ENCODE peak calls at places on chromosome 17, in six cellular contexts. D, Q, N, F, A and K are unnamed samples.

GRCh38 chr17:63365366-63366237 is 80.5 kb downstream of the CYB561 start:
- DNase-seq in F (no peak), N (peak), Q (no peak), A (peak), D (no peak), K (no peak)

GRCh38 chr17:42898147-42898807 is 2.3 kb upstream of the G6PC1 start:
- DNase-seq in F (no peak), N (no peak), D (no peak), A (no peak), Q (no peak), K (no peak)

GRCh38 chr17:79388556-79389295 is 222.1 kb downstream of the RBFOX3 start:
- DNase-seq in D (peak), A (peak), Q (peak), N (peak), F (peak), K (peak)

GRCh38 chr17:42456223-42457106 is 2.2 kb upstream of the ATP6V0A1 start:
- DNase-seq in N (no peak), D (no peak), F (no peak), A (peak), Q (no peak), K (peak)

GRCh38 chr17:35750526-35751395 is 2.3 kb downstream of the GAS2L2 start:
- DNase-seq in Q (no peak), F (no peak), A (no peak), D (no peak), N (no peak), K (no peak)

GRCh38 chr17:77318491-77319210 is 177.9 kb downstream of the SEC14L1 start:
- DNase-seq in N (peak), A (peak), D (no peak), Q (no peak), F (no peak), K (peak)

GRCh38 chr17:72421128-72422092 is 300.6 kb downstream of the SOX9 start:
- DNase-seq in Q (no peak), D (no peak), A (peak), F (no peak), N (peak), K (peak)

GRCh38 chr17:30104575-30105339 is 11.9 kb upstream of the NSRP1 start:
- DNase-seq in D (peak), F (peak), Q (peak), N (peak), A (peak), K (peak)

GRCh38 chr17:27386206-27387075 is 69.8 kb upstream of the KSR1 start:
- DNase-seq in A (no peak), N (no peak), Q (no peak), D (no peak), F (no peak), K (no peak)

GRCh38 chr17:49972486-49973270 is 3.7 kb downstream of the DLX4 start:
- DNase-seq in A (no peak), Q (no peak), N (peak), D (peak), F (no peak), K (no peak)

GRCh38 chr17:49970498-49970897 is 1.5 kb downstream of the DLX4 start:
- DNase-seq in D (no peak), F (no peak), Q (no peak), N (no peak), A (no peak), K (no peak)

GRCh38 chr17:49973271-49973615 is 4.3 kb downstream of the DLX4 start:
- DNase-seq in A (no peak), D (no peak), Q (no peak), F (no peak), N (no peak), K (no peak)

GRCh38 chr17:49971199-49971847 is 2.3 kb downstream of the DLX4 start:
- DNase-seq in Q (no peak), F (no peak), N (no peak), D (no peak), A (no peak), K (no peak)

GRCh38 chr17:49971848-49972485 is 3.0 kb downstream of the DLX4 start:
- DNase-seq in A (no peak), Q (no peak), D (peak), F (no peak), N (peak), K (no peak)
- H3K9ac ChIP-seq in A (no peak), Q (no peak), D (no peak), F (peak), N (peak), K (no peak)

GRCh38 chr17:935485-935884 is 44.1 kb downstream of the NXN start:
- DNase-seq in N (no peak), F (no peak), D (no peak), Q (no peak), A (no peak), K (no peak)

GRCh38 chr17:930258-930657 is 49.3 kb downstream of the NXN start:
- DNase-seq in F (no peak), Q (no peak), N (no peak), D (no peak), A (no peak), K (no peak)

GRCh38 chr17:929547-929946 is 50.0 kb downstream of the NXN start:
- DNase-seq in A (no peak), Q (no peak), N (no peak), F (no peak), D (no peak), K (no peak)

GRCh38 chr17:927611-928461 is 51.7 kb downstream of the NXN start:
- DNase-seq in N (peak), D (no peak), Q (no peak), A (peak), F (no peak), K (peak)

DNA sequence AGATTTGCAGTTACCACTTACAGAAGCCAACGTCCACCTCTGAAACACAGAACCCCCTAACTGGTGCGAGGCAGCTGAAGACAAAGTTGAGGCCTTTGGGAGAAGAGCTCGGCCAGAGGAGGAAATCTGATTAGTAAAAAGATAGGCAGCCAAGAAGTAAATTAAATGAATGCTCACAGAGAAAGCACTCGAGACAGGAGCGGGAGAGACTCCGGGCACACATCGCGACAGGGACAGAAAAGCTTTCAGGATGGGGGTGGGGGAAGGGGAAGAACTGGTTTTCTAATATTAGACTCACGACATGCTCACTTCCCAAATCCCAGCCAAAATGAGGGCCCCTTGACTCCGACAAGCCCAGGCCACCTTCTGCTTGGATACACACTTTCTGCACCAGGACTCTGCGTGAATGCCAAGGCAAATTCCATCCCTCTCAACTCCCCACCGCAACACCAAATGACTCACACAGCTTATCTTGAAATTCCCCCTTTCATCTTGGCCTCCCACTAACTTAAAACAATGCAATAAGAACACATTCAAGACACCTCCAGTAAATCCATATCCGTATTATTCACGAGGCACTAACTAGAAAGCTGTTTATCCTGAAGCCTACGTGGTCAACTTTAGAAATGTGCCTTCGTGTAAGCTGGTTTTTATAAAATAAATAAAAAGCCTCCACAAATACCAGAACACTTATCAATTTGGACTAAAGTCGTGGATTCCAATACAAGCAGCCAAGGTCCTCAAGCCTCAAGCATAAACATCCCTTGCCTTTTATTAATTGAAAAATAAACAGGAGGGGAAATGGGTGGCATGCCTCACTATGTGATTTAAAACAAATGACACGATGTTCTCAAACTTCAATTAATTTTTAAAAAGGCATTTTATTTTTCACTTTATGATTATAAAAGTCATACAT is 46.1 kb downstream of the NXN start:
- DNase-seq in A (peak), Q (no peak), N (peak), D (peak), F (no peak), K (peak)
- H2BK120ac ChIP-seq in A (peak), Q (peak), N (peak), D (no peak), F (no peak), K (peak)

GRCh38 chr17:73800893-73801292 is 156.6 kb upstream of the SDK2 start:
- DNase-seq in N (no peak), A (no peak), D (no peak), F (no peak), Q (no peak), K (no peak)

GRCh38 chr17:73799781-73800627 is 155.8 kb upstream of the SDK2 start:
- DNase-seq in A (no peak), F (no peak), N (no peak), D (no peak), Q (no peak), K (no peak)

GRCh38 chr17:73802871-73803270 is 158.6 kb upstream of the SDK2 start:
- DNase-seq in A (no peak), F (no peak), N (peak), Q (no peak), D (no peak), K (no peak)

GRCh38 chr17:73802314-73802713 is 158.1 kb upstream of the SDK2 start:
- DNase-seq in A (no peak), D (no peak), F (no peak), N (no peak), Q (no peak), K (no peak)

GRCh38 chr17:73801455-73802100 is 157.3 kb upstream of the SDK2 start:
- DNase-seq in A (no peak), N (no peak), F (no peak), D (no peak), Q (no peak), K (no peak)
- H3K9ac ChIP-seq in A (no peak), N (no peak), F (no peak), D (no peak), Q (no peak), K (no peak)

GRCh38 chr17:82457071-82457789 is 1.3 kb upstream of the NARF start:
- DNase-seq in A (peak), Q (no peak), N (no peak), F (no peak), D (no peak), K (no peak)

GRCh38 chr17:82458130-82458884 is at the start of gene NARF:
- DNase-seq in F (peak), N (peak), D (peak), Q (peak), A (peak), K (peak)

GRCh38 chr17:82458885-82459424 is 414 bp downstream of the NARF start:
- DNase-seq in F (no peak), D (no peak), Q (no peak), N (peak), A (peak), K (peak)

GRCh38 chr17:82461827-82462524 is 3.4 kb downstream of the NARF start:
- DNase-seq in D (no peak), F (no peak), Q (no peak), A (no peak), N (no peak), K (no peak)

DNA sequence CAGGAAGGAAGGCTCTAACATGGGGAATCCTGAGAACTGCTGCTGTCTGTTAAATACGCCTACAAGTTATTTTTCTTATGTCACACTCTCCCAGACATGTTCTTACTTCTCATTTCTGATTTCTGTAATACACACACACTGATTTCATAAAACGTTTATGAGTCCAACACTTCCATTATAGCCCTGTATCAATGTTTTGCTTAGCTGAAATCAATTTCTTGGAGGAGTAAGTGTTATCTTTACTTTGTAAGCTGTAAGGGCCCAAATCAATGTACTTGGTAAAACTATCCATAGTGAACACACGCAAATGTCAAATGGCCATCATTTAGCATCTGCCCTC is 781 bp upstream of the NARF start:
- DNase-seq in A (no peak), D (no peak), Q (no peak), F (no peak), N (no peak), K (no peak)
- H2BK120ac ChIP-seq in A (no peak), D (no peak), Q (no peak), F (no peak), N (no peak), K (no peak)

GRCh38 chr17:37219876-37220608 is 155.7 kb upstream of the C17orf78 start:
- DNase-seq in N (no peak), F (peak), Q (no peak), D (no peak), A (no peak), K (no peak)
- H3K9ac ChIP-seq in N (no peak), F (no peak), Q (no peak), D (no peak), A (no peak), K (no peak)

GRCh38 chr17:75979705-75980187 is 706 bp downstream of the TEN1 start:
- DNase-seq in Q (no peak), F (no peak), D (no peak), A (peak), N (no peak), K (peak)
- H2BK120ac ChIP-seq in Q (peak), F (peak), D (no peak), A (peak), N (no peak), K (peak)

DNA sequence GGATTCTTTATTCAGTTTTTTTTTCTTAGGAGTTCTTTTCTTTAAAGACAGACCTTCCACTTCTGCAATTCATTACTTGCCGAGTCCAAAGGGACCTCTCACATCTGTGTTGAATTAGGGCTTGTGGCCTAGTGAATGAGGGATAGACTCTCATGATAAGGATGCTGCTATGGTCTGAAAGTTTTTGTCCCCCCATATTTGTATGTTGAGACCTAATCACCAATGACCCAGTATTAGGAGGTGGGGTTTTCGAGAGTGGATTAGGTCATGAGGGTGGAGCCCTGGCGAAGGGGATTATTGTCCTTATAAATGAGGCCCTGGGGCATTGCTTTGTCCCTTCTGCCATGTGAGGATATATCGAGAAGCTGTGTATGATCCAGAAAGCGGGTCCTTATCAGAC is 9.5 kb downstream of the KRT12 start:
- DNase-seq in A (no peak), Q (no peak), N (no peak), F (no peak), D (no peak), K (peak)
- H3K9ac ChIP-seq in A (peak), Q (no peak), N (no peak), F (no peak), D (no peak), K (no peak)